ENCODE peak calls at places on chromosome 3, in five cellular contexts. O is heart left ventricle, A is IMR-90, U is stomach, S is prostate gland. N is an unnamed sample.

GRCh38 chr3:180048840-180049239 is 12.1 kb upstream of the PEX5L start:
- DNase-seq in A (peak), O (no peak), S (no peak), U (no peak), N (no peak)

GRCh38 chr3:120417272-120417911 is 33.4 kb downstream of the FSTL1 start:
- DNase-seq in A (peak), S (peak), U (peak), O (peak), N (peak)

GRCh38 chr3:84985795-84986194 is 27.0 kb downstream of the CADM2 start:
- DNase-seq in A (no peak), O (no peak), U (no peak), S (no peak), N (no peak)

GRCh38 chr3:112372396-112372795 is 39.4 kb downstream of the CD200 start:
- DNase-seq in U (no peak), S (no peak), A (no peak), O (no peak), N (no peak)

GRCh38 chr3:163126115-163126514 is 1629.5 kb downstream of the OTOL1 start:
- DNase-seq in O (no peak), U (no peak), A (no peak), S (no peak), N (no peak)

GRCh38 chr3:99542771-99543518 is 95.4 kb upstream of the COL8A1 start:
- DNase-seq in S (no peak), U (no peak), O (no peak), A (no peak), N (no peak)

GRCh38 chr3:51099794-51100542 is 285.1 kb upstream of the MANF start:
- DNase-seq in O (peak), A (peak), U (peak), S (peak), N (peak)

GRCh38 chr3:182725372-182726251 is 67.7 kb upstream of the ATP11B start:
- DNase-seq in O (no peak), A (no peak), U (peak), S (no peak), N (no peak)

GRCh38 chr3:186515115-186515514 is 29.1 kb downstream of the CRYGS start:
- DNase-seq in S (no peak), O (no peak), U (no peak), A (no peak), N (no peak)

GRCh38 chr3:28972921-28973320 is 307.9 kb upstream of the RBMS3 start:
- DNase-seq in U (no peak), O (no peak), A (no peak), S (no peak), N (no peak)

GRCh38 chr3:178485756-178486155 is 50.5 kb upstream of the KCNMB2 start:
- DNase-seq in U (no peak), A (peak), S (no peak), O (no peak), N (no peak)

GRCh38 chr3:142218703-142219102 is 6.7 kb downstream of the GK5 start:
- DNase-seq in U (no peak), O (no peak), S (no peak), A (peak), N (no peak)
- TF ChIP-seq CTCF in U (no peak), O (no peak), S (no peak), A (no peak), N (no peak)

DNA sequence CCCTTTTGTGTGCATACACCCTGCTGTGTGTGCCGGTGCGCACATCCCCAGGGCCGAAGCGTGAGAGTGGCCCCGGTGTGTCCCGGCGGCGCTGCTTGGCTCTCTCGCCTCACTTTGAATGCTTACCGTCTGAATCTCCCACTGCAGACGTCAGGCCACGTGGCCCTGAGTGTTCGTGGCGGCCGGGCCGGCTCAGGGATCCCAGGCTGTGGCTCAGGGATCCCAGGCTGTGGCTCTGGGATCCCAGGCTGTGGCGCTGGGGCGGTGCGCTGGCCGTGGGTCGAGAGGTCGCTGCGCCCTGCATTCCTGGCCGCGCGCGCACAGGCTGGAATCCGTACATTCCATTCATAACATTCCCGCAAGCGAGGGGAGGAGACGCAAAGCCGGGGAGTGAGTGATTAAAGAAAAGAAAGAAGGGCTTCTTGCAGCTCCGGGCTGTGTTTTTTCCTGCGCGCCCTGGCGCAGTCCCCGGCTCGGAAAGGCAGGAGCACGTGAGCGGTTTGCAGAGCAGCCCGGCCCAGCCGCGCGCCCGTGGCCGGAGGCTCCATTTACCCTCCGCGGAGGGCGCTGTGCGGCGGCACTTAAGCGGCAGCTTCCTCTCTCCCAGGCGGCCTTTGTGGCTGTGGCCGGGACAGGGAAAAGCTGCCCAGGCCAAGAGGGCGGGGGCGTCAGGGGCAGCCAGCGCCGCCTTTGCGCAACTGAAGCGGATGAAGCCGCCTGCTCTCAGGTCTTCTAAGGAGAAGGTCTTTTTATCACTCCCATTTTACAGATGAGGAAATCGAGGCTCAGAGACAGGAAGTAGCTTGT is 87.0 kb upstream of the ALDH1L1 start:
- DNase-seq in A (peak), S (peak), U (peak), O (peak), N (peak)
- TF ChIP-seq POLR2A in A (no peak), S (no peak), U (no peak), O (no peak), N (peak)

DNA sequence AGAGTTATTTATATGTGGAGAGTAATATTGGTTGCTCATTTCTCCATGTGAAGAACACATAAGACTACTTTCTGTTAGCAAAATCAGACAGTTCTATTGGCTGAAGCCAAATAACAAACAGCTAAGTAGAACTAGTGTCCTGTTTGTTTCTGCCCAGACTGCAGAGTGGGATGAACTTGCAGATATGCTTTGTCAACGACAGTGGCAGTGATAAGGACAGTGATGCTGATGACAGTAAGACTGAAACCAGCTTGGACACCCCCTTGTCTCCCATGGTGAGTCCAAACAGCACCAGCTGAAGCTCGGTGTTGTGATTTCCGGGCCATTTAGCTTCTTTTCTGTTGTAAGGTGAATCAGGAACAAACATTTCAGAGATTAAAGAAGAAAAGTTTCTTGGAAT is 102.6 kb upstream of the IL12A start:
- DNase-seq in O (no peak), U (no peak), A (no peak), S (no peak), N (no peak)
- TF ChIP-seq CTCF in O (no peak), U (no peak), A (no peak), S (no peak), N (no peak)

GRCh38 chr3:42014949-42015533 is 53.1 kb upstream of the ULK4 start:
- DNase-seq in O (peak), A (no peak), S (no peak), U (peak), N (no peak)

GRCh38 chr3:42012378-42012934 is 50.6 kb upstream of the ULK4 start:
- DNase-seq in O (no peak), U (no peak), A (no peak), S (no peak), N (no peak)

GRCh38 chr3:42014443-42014945 is 52.6 kb upstream of the ULK4 start:
- DNase-seq in A (no peak), U (no peak), S (no peak), O (no peak), N (no peak)

GRCh38 chr3:42012935-42013651 is 51.2 kb upstream of the ULK4 start:
- DNase-seq in S (peak), U (peak), O (peak), A (peak), N (no peak)

DNA sequence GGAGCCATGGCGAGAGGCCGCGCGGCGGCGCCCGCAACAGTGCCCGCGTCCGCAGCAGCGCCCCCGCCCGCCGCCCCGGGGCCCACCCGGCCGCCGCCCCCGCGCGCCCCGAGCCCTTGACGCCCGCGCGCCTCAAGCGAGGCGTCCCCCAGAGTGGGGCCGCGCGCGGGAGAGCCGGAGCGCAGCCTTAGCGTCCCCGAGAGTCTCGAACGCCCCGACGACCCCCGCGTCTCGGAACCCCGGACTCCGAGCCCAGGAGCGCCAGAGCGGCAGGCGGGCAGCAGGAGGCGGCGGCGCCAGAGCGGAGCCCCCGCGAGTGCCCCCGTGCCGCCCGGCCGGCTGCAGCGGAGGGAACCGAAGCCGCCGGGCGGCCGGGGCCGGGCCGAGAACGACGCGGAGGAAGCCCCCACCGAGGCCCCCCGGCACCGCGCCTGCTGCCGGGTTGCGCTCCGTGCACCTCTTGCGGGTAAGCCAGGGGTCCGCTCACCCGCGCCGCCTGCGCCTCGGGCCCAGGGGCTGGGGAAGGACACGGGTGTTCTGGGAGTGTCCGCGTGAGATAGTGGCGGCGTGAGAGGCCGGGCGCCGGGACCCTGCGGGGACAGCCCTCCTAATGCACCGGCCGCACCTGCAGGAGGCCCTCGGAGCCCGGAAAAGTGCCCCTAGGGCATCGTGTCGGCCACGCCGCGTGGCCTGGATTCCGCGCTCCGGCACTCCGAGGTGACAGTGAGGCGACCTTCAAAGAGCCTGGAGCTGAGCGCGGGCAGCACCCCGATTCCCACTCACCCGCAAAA is 51.9 kb upstream of the ULK4 start:
- DNase-seq in U (peak), S (no peak), A (no peak), O (peak), N (no peak)
- TF ChIP-seq POLR2A in U (no peak), S (no peak), A (no peak), O (no peak), N (no peak)

DNA sequence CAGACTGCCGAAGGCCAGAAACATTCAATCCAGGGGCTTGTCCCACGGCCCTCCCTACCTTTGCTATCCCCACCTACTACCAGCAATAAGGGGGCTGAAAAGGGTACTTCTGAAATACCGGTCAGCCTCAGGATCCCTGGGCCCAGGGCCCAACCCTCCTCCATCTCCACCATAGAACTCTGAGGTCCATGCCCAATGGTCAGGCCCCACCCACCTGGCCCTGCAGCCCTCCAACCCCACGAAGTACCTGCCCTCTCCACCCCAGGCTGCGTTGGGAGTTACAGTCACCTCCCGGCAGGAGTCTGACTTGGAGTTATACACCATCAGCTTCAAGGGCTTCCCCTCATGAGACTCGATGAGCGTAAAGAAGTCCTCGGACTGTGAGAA is 6.9 kb downstream of the GORASP1 start:
- DNase-seq in O (no peak), U (no peak), S (no peak), A (no peak), N (no peak)
- TF ChIP-seq CTCF in O (no peak), U (no peak), S (no peak), A (no peak), N (no peak)